ENCODE peak calls at places on chromosome 1, in ten cellular contexts. K, L, J, A, G, I, Z, S, B and D are unnamed samples.

GRCh38 chr1:41240806-41241747 is 1.0 kb downstream of the SCMH1 start:
- DNase-seq in K (peak), L (no peak), J (peak), A (peak), G (peak), I (peak), Z (peak), S (peak), B (peak), D (peak)

GRCh38 chr1:67570473-67571143 is 114.4 kb upstream of the GADD45A start:
- DNase-seq in K (no peak), L (no peak), J (no peak), A (no peak), G (peak), I (peak), Z (peak), S (no peak), B (no peak), D (no peak)

GRCh38 chr1:47776554-47777156 is 220.5 kb downstream of the TRABD2B start:
- DNase-seq in K (no peak), L (no peak), J (no peak), A (no peak), G (no peak), I (no peak), Z (no peak), S (no peak), B (no peak), D (no peak)

GRCh38 chr1:106814418-106814817 is 242.1 kb upstream of the PRMT6 start:
- DNase-seq in K (no peak), L (no peak), J (no peak), A (no peak), G (no peak), I (no peak), Z (no peak), S (no peak), B (no peak), D (no peak)

GRCh38 chr1:40362699-40363098 is 10.8 kb upstream of the SMAP2 start:
- DNase-seq in K (no peak), L (no peak), J (no peak), A (no peak), G (no peak), I (no peak), Z (peak), S (no peak), B (no peak), D (no peak)

GRCh38 chr1:97581614-97582051 is 339.2 kb downstream of the DPYD start:
- DNase-seq in K (no peak), L (no peak), J (no peak), A (no peak), G (no peak), I (no peak), Z (peak), S (no peak), B (no peak), D (no peak)

GRCh38 chr1:56189946-56190920 is 389.1 kb downstream of the PLPP3 start:
- DNase-seq in K (peak), L (no peak), J (no peak), A (no peak), G (no peak), I (no peak), Z (no peak), S (peak), B (no peak), D (no peak)

GRCh38 chr1:179079113-179079761 is 2.6 kb upstream of the TOR3A start:
- DNase-seq in K (peak), L (peak), J (no peak), A (no peak), G (peak), I (peak), Z (peak), S (peak), B (peak), D (no peak)

GRCh38 chr1:180948357-180948756 is 35.7 kb downstream of the KIAA1614 start:
- DNase-seq in K (no peak), L (no peak), J (no peak), A (peak), G (no peak), I (no peak), Z (no peak), S (no peak), B (no peak), D (no peak)

GRCh38 chr1:244414543-244414942 is 37.2 kb downstream of the ADSS2 start:
- DNase-seq in K (no peak), L (no peak), J (no peak), A (no peak), G (no peak), I (no peak), Z (peak), S (no peak), B (no peak), D (no peak)